ENCODE peak calls at places on chromosomes 4 and X, in four cellular contexts. Q is AG10803, C is Kasumi-1, T is astrocyte of the cerebellum. W is an unnamed sample.

GRCh38 chr4:76562851-76563803 is 128.1 kb downstream of the SHROOM3 start:
- DNase-seq in Q (peak), C (no peak), T (no peak), W (no peak)

GRCh38 chr4:26223160-26223559 is 97.7 kb upstream of the RBPJ start:
- DNase-seq in Q (peak), T (no peak), C (no peak), W (no peak)

GRCh38 chr4:183011213-183011907 is 87.7 kb upstream of the WWC2 start:
- DNase-seq in T (no peak), C (no peak), Q (no peak), W (no peak)

GRCh38 chr4:60897415-60897814 is 302.7 kb upstream of the ADGRL3 start:
- DNase-seq in T (no peak), C (no peak), Q (no peak), W (no peak)

GRCh38 chr4:159160242-159160641 is 57.4 kb downstream of the RAPGEF2 start:
- DNase-seq in T (no peak), Q (peak), C (no peak), W (no peak)

GRCh38 chr4:11543710-11544109 is 115.0 kb upstream of the HS3ST1 start:
- DNase-seq in Q (no peak), C (peak), T (no peak), W (no peak)

GRCh38 chr4:119854364-119854763 is 212.3 kb downstream of the MAD2L1 start:
- DNase-seq in C (no peak), T (no peak), Q (no peak), W (no peak)

GRCh38 chrX:124502144-124502543 is 155.8 kb downstream of the SH2D1A start:
- DNase-seq in C (no peak), T (no peak), Q (no peak), W (no peak)

GRCh38 chrX:121336831-121337421 is 289.5 kb downstream of the GLUD2 start:
- DNase-seq in Q (no peak), T (no peak), C (no peak), W (no peak)

GRCh38 chr4:38174811-38175210 is 214.6 kb downstream of the PTTG2 start:
- DNase-seq in Q (no peak), C (peak), T (no peak), W (no peak)

GRCh38 chrX:72254835-72255234 is 16.0 kb upstream of the ERCC6L start:
- DNase-seq in C (no peak), Q (no peak), T (no peak), W (no peak)

GRCh38 chr4:2914220-2915126 is 48.7 kb downstream of the NOP14 start:
- DNase-seq in C (peak), Q (no peak), T (no peak), W (no peak)

GRCh38 chr4:2937986-2938385 is 25.2 kb downstream of the NOP14 start:
- DNase-seq in Q (no peak), C (no peak), T (no peak), W (no peak)

GRCh38 chrX:105136786-105137185 is 83.7 kb downstream of the TEX13A start:
- DNase-seq in Q (no peak), C (no peak), T (no peak), W (no peak)

GRCh38 chr4:128859887-128860774 is 50.6 kb downstream of the JADE1 start:
- DNase-seq in C (no peak), T (peak), Q (peak), W (no peak)

GRCh38 chr4:175048111-175048784 is 130.1 kb downstream of the ADAM29 start:
- DNase-seq in T (no peak), Q (no peak), C (no peak), W (no peak)

GRCh38 chr4:82284475-82284857 is 89.3 kb downstream of the HNRNPD start:
- DNase-seq in Q (peak), C (peak), T (no peak), W (no peak)

GRCh38 chrX:110082156-110082555 is 79.2 kb downstream of the TMEM164 start:
- DNase-seq in C (no peak), T (peak), Q (peak), W (no peak)

GRCh38 chrX:2691543-2692220 is 587 bp downstream of the CD99 start:
- DNase-seq in Q (peak), T (no peak), C (no peak), W (no peak)

GRCh38 chrX:32281853-32282252 is 929.5 kb downstream of the DMD start:
- DNase-seq in Q (no peak), T (no peak), C (no peak), W (no peak)

GRCh38 chr4:7655549-7656243 is 221.0 kb upstream of the PSAPL1 start:
- DNase-seq in Q (no peak), C (no peak), T (peak), W (no peak)

GRCh38 chr4:110754726-110755125 is 131.8 kb upstream of the PITX2 start:
- DNase-seq in C (no peak), T (peak), Q (peak), W (no peak)

GRCh38 chrX:69153060-69153730 is 12.1 kb downstream of the PJA1 start:
- DNase-seq in Q (peak), T (no peak), C (no peak), W (no peak)

GRCh38 chrX:13091111-13091765 is 46.8 kb upstream of the FAM9C start:
- DNase-seq in Q (no peak), C (peak), T (no peak), W (peak)

GRCh38 chr4:181701911-181702310 is 541.3 kb upstream of the TENM3 start:
- DNase-seq in Q (no peak), C (no peak), T (no peak), W (no peak)

GRCh38 chr4:6986067-6986780 is 56.9 kb upstream of the TADA2B start:
- DNase-seq in Q (peak), C (peak), T (peak), W (no peak)